ENCODE peak calls at places on chromosome 3, in seven cellular contexts. T, J, W, E, Y, Z and P are unnamed samples.

GRCh38 chr3:194574639-194575483 is 58.4 kb downstream of the TMEM44 start:
- DNase-seq in W (no peak), Z (no peak), E (no peak), Y (no peak), T (peak), J (no peak), P (no peak)

GRCh38 chr3:65142476-65142875 is 454.7 kb upstream of the ADAMTS9 start:
- DNase-seq in Y (no peak), J (no peak), W (no peak), Z (no peak), T (no peak), E (no peak), P (no peak)

GRCh38 chr3:17740703-17741102 is 1.7 kb downstream of the TBC1D5 start:
- DNase-seq in Y (no peak), J (peak), W (no peak), E (no peak), Z (peak), T (peak), P (no peak)

GRCh38 chr3:168997488-168997887 is 666.0 kb downstream of the MECOM start:
- DNase-seq in T (no peak), Y (no peak), W (no peak), Z (peak), E (no peak), J (no peak), P (no peak)

GRCh38 chr3:43224405-43225073 is 61.8 kb upstream of the SNRK start:
- DNase-seq in E (no peak), Z (no peak), T (no peak), J (no peak), Y (no peak), W (no peak), P (no peak)

GRCh38 chr3:23377928-23378672 is 175.0 kb downstream of the UBE2E2 start:
- DNase-seq in E (no peak), J (no peak), Y (no peak), T (no peak), W (no peak), Z (no peak), P (no peak)

GRCh38 chr3:188207941-188208750 is 54.2 kb downstream of the LPP start:
- DNase-seq in T (no peak), Z (no peak), J (no peak), W (no peak), Y (no peak), E (peak), P (no peak)

GRCh38 chr3:114313426-114313825 is 19.6 kb downstream of the TIGIT start:
- DNase-seq in W (no peak), Y (no peak), E (no peak), J (no peak), T (no peak), Z (no peak), P (no peak)

GRCh38 chr3:9059489-9060400 is 96.5 kb upstream of the RAD18 start:
- DNase-seq in Z (no peak), Y (no peak), T (no peak), E (no peak), W (no peak), J (no peak), P (no peak)

GRCh38 chr3:5523125-5523524 is 335.6 kb downstream of the EDEM1 start:
- DNase-seq in W (no peak), Y (no peak), E (no peak), Z (no peak), J (no peak), T (no peak), P (no peak)

GRCh38 chr3:38137615-38138346 is 680 bp upstream of the MYD88 start:
- DNase-seq in Z (no peak), T (no peak), E (no peak), Y (no peak), J (no peak), W (peak), P (no peak)

GRCh38 chr3:8836096-8836495 is 66.7 kb upstream of the OXTR start:
- DNase-seq in T (no peak), Z (no peak), Y (no peak), W (no peak), J (no peak), E (no peak), P (no peak)

GRCh38 chr3:127701281-127701792 is 28.6 kb downstream of the ABTB1 start:
- DNase-seq in Y (no peak), Z (no peak), J (no peak), E (no peak), W (no peak), T (no peak), P (no peak)

GRCh38 chr3:35296533-35296932 is 342.8 kb upstream of the ARPP21 start:
- DNase-seq in Y (no peak), E (no peak), T (no peak), Z (no peak), W (no peak), J (no peak), P (no peak)

GRCh38 chr3:130488288-130488687 is 28.7 kb upstream of the COL6A6 start:
- DNase-seq in Y (no peak), J (no peak), W (no peak), T (no peak), Z (no peak), E (no peak), P (no peak)

GRCh38 chr3:129035360-129036233 is 25.0 kb upstream of the GP9 start:
- DNase-seq in Z (no peak), Y (no peak), J (no peak), W (no peak), E (no peak), T (no peak), P (no peak)

GRCh38 chr3:188202358-188203138 is 48.6 kb downstream of the LPP start:
- DNase-seq in J (no peak), T (no peak), Z (peak), E (no peak), Y (no peak), W (peak), P (peak)

GRCh38 chr3:29686889-29687592 is 406.2 kb downstream of the RBMS3 start:
- DNase-seq in J (no peak), T (peak), Z (no peak), E (no peak), Y (no peak), W (no peak), P (no peak)

GRCh38 chr3:158313344-158313927 is 203.5 kb downstream of the RSRC1 start:
- DNase-seq in J (no peak), Y (no peak), E (no peak), Z (peak), W (no peak), T (peak), P (peak)

GRCh38 chr3:184757010-184757651 is 45.3 kb upstream of the MAGEF1 start:
- DNase-seq in Y (peak), W (no peak), J (no peak), E (no peak), T (no peak), Z (peak), P (no peak)

GRCh38 chr3:197027151-197027895 is 2.3 kb downstream of the MELTF start:
- DNase-seq in E (peak), J (no peak), Z (peak), T (no peak), W (no peak), Y (no peak), P (no peak)

GRCh38 chr3:37833790-37834189 is 27.9 kb upstream of the CTDSPL start:
- DNase-seq in J (no peak), T (no peak), E (no peak), Z (no peak), W (peak), Y (no peak), P (no peak)

GRCh38 chr3:183265157-183265642 is 12.1 kb downstream of the B3GNT5 start:
- DNase-seq in E (no peak), Y (no peak), J (peak), Z (no peak), W (peak), T (no peak), P (no peak)

GRCh38 chr3:30733681-30734080 is 127.3 kb downstream of the TGFBR2 start:
- DNase-seq in Z (no peak), E (no peak), T (no peak), W (no peak), J (no peak), Y (no peak), P (no peak)

GRCh38 chr3:155995525-155996370 is 124.6 kb upstream of the KCNAB1 start:
- DNase-seq in E (no peak), Y (no peak), J (peak), T (peak), W (no peak), Z (peak), P (peak)

GRCh38 chr3:25430942-25431570 is 3.0 kb downstream of the RARB start:
- DNase-seq in E (no peak), Y (no peak), Z (no peak), W (no peak), T (no peak), J (no peak), P (no peak)

GRCh38 chr3:86051058-86051457 is 939.9 kb downstream of the VGLL3 start:
- DNase-seq in T (no peak), E (no peak), Y (no peak), Z (no peak), W (no peak), J (no peak), P (no peak)

GRCh38 chr3:53616330-53616729 is 121.9 kb downstream of the CACNA1D start:
- DNase-seq in J (no peak), E (no peak), Y (no peak), Z (no peak), W (no peak), T (no peak), P (no peak)

GRCh38 chr3:80000022-80000421 is 232.2 kb upstream of the ROBO1 start:
- DNase-seq in J (no peak), T (no peak), W (no peak), Y (no peak), Z (no peak), E (no peak), P (no peak)

GRCh38 chr3:24624938-24625681 is 130.5 kb upstream of the THRB start:
- DNase-seq in T (no peak), Z (no peak), Y (no peak), E (no peak), J (no peak), W (no peak), P (no peak)

GRCh38 chr3:71416868-71417267 is 166.7 kb downstream of the FOXP1 start:
- DNase-seq in Y (no peak), E (no peak), J (no peak), W (no peak), T (no peak), Z (no peak), P (peak)